ENCODE peak calls at places on chromosomes 5 and 9, in eight cellular contexts. One of them, this sample, is unnamed.

GRCh38 chr5:139287890-139288635 is 5.5 kb upstream of the MATR3 start:
- DNase-seq in left ventricle myocardium inferior: no peak
- DNase-seq in dorsolateral prefrontal cortex: no peak
- DNase-seq in tibial nerve: no peak
- DNase-seq in gastrocnemius medialis: no peak
- DNase-seq in PC-9: peak
- DNase-seq in CD4-positive, alpha-beta memory T cell: no peak
- DNase-seq in aorta: no peak
- DNase-seq in this sample: no peak

GRCh38 chr5:27129926-27130325 is 91.5 kb upstream of the CDH9 start:
- DNase-seq in left ventricle myocardium inferior: no peak
- DNase-seq in dorsolateral prefrontal cortex: no peak
- DNase-seq in tibial nerve: no peak
- DNase-seq in gastrocnemius medialis: no peak
- DNase-seq in PC-9: no peak
- DNase-seq in CD4-positive, alpha-beta memory T cell: no peak
- DNase-seq in aorta: no peak
- DNase-seq in this sample: no peak

GRCh38 chr5:2740051-2740848 is 11.2 kb downstream of the IRX2 start:
- DNase-seq in left ventricle myocardium inferior: no peak
- DNase-seq in dorsolateral prefrontal cortex: no peak
- DNase-seq in tibial nerve: no peak
- DNase-seq in gastrocnemius medialis: no peak
- DNase-seq in PC-9: no peak
- DNase-seq in CD4-positive, alpha-beta memory T cell: no peak
- DNase-seq in aorta: no peak
- DNase-seq in this sample: no peak

GRCh38 chr5:172818081-172818480 is 16.0 kb upstream of the ERGIC1 start:
- DNase-seq in left ventricle myocardium inferior: no peak
- DNase-seq in dorsolateral prefrontal cortex: no peak
- DNase-seq in tibial nerve: no peak
- DNase-seq in gastrocnemius medialis: no peak
- DNase-seq in PC-9: no peak
- DNase-seq in CD4-positive, alpha-beta memory T cell: no peak
- DNase-seq in aorta: peak
- DNase-seq in this sample: no peak

GRCh38 chr5:72383280-72384205 is 63.4 kb downstream of the PTCD2 start:
- DNase-seq in left ventricle myocardium inferior: no peak
- DNase-seq in dorsolateral prefrontal cortex: no peak
- DNase-seq in tibial nerve: no peak
- DNase-seq in gastrocnemius medialis: no peak
- DNase-seq in PC-9: no peak
- DNase-seq in CD4-positive, alpha-beta memory T cell: no peak
- DNase-seq in aorta: no peak
- DNase-seq in this sample: no peak

GRCh38 chr5:142976861-142977260 is 206.7 kb downstream of the ARHGAP26 start:
- DNase-seq in left ventricle myocardium inferior: no peak
- DNase-seq in dorsolateral prefrontal cortex: no peak
- DNase-seq in tibial nerve: no peak
- DNase-seq in gastrocnemius medialis: no peak
- DNase-seq in PC-9: no peak
- DNase-seq in CD4-positive, alpha-beta memory T cell: no peak
- DNase-seq in aorta: no peak
- DNase-seq in this sample: peak

GRCh38 chr9:115132648-115133047 is 14.7 kb upstream of the TNC start:
- DNase-seq in left ventricle myocardium inferior: peak
- DNase-seq in dorsolateral prefrontal cortex: no peak
- DNase-seq in tibial nerve: no peak
- DNase-seq in gastrocnemius medialis: no peak
- DNase-seq in PC-9: no peak
- DNase-seq in CD4-positive, alpha-beta memory T cell: no peak
- DNase-seq in aorta: no peak
- DNase-seq in this sample: peak

GRCh38 chr5:43729846-43730478 is 127.0 kb downstream of the NNT start:
- DNase-seq in left ventricle myocardium inferior: no peak
- DNase-seq in dorsolateral prefrontal cortex: no peak
- DNase-seq in tibial nerve: no peak
- DNase-seq in gastrocnemius medialis: no peak
- DNase-seq in PC-9: no peak
- DNase-seq in CD4-positive, alpha-beta memory T cell: no peak
- DNase-seq in aorta: no peak
- DNase-seq in this sample: no peak

GRCh38 chr9:33209394-33209793 is 30.6 kb upstream of the SPINK4 start:
- DNase-seq in left ventricle myocardium inferior: no peak
- DNase-seq in dorsolateral prefrontal cortex: no peak
- DNase-seq in tibial nerve: no peak
- DNase-seq in gastrocnemius medialis: no peak
- DNase-seq in PC-9: no peak
- DNase-seq in CD4-positive, alpha-beta memory T cell: no peak
- DNase-seq in aorta: no peak
- DNase-seq in this sample: no peak

GRCh38 chr9:121485618-121486531 is 13.8 kb downstream of the GGTA1 start:
- DNase-seq in left ventricle myocardium inferior: no peak
- DNase-seq in dorsolateral prefrontal cortex: no peak
- DNase-seq in tibial nerve: no peak
- DNase-seq in gastrocnemius medialis: no peak
- DNase-seq in PC-9: no peak
- DNase-seq in CD4-positive, alpha-beta memory T cell: no peak
- DNase-seq in aorta: no peak
- DNase-seq in this sample: no peak

GRCh38 chr5:125274938-125275759 is 528.7 kb upstream of the ZNF608 start:
- DNase-seq in left ventricle myocardium inferior: no peak
- DNase-seq in dorsolateral prefrontal cortex: no peak
- DNase-seq in tibial nerve: no peak
- DNase-seq in gastrocnemius medialis: no peak
- DNase-seq in PC-9: no peak
- DNase-seq in CD4-positive, alpha-beta memory T cell: no peak
- DNase-seq in aorta: no peak
- DNase-seq in this sample: no peak

GRCh38 chr5:115465416-115465815 is 79.2 kb downstream of the FEM1C start:
- DNase-seq in left ventricle myocardium inferior: no peak
- DNase-seq in dorsolateral prefrontal cortex: no peak
- DNase-seq in tibial nerve: no peak
- DNase-seq in gastrocnemius medialis: no peak
- DNase-seq in PC-9: peak
- DNase-seq in CD4-positive, alpha-beta memory T cell: no peak
- DNase-seq in aorta: no peak
- DNase-seq in this sample: no peak

GRCh38 chr9:96510258-96510657 is 60.3 kb downstream of the HABP4 start:
- DNase-seq in left ventricle myocardium inferior: no peak
- DNase-seq in dorsolateral prefrontal cortex: no peak
- DNase-seq in tibial nerve: no peak
- DNase-seq in gastrocnemius medialis: no peak
- DNase-seq in PC-9: no peak
- DNase-seq in CD4-positive, alpha-beta memory T cell: no peak
- DNase-seq in aorta: no peak
- DNase-seq in this sample: no peak

GRCh38 chr9:70298245-70298771 is 39.5 kb downstream of the SMC5 start:
- DNase-seq in left ventricle myocardium inferior: no peak
- DNase-seq in dorsolateral prefrontal cortex: no peak
- DNase-seq in tibial nerve: no peak
- DNase-seq in gastrocnemius medialis: no peak
- DNase-seq in PC-9: no peak
- DNase-seq in CD4-positive, alpha-beta memory T cell: no peak
- DNase-seq in aorta: no peak
- DNase-seq in this sample: no peak

GRCh38 chr9:70292253-70292652 is 33.5 kb downstream of the SMC5 start:
- DNase-seq in left ventricle myocardium inferior: no peak
- DNase-seq in dorsolateral prefrontal cortex: no peak
- DNase-seq in tibial nerve: no peak
- DNase-seq in gastrocnemius medialis: no peak
- DNase-seq in PC-9: no peak
- DNase-seq in CD4-positive, alpha-beta memory T cell: no peak
- DNase-seq in aorta: no peak
- DNase-seq in this sample: no peak

GRCh38 chr9:70297141-70297540 is 38.4 kb downstream of the SMC5 start:
- DNase-seq in left ventricle myocardium inferior: no peak
- DNase-seq in dorsolateral prefrontal cortex: no peak
- DNase-seq in tibial nerve: no peak
- DNase-seq in gastrocnemius medialis: no peak
- DNase-seq in PC-9: no peak
- DNase-seq in CD4-positive, alpha-beta memory T cell: no peak
- DNase-seq in aorta: no peak
- DNase-seq in this sample: no peak

GRCh38 chr9:70291446-70291845 is 32.7 kb downstream of the SMC5 start:
- DNase-seq in left ventricle myocardium inferior: no peak
- DNase-seq in dorsolateral prefrontal cortex: no peak
- DNase-seq in tibial nerve: no peak
- DNase-seq in gastrocnemius medialis: no peak
- DNase-seq in PC-9: no peak
- DNase-seq in CD4-positive, alpha-beta memory T cell: no peak
- DNase-seq in aorta: no peak
- DNase-seq in this sample: no peak

DNA sequence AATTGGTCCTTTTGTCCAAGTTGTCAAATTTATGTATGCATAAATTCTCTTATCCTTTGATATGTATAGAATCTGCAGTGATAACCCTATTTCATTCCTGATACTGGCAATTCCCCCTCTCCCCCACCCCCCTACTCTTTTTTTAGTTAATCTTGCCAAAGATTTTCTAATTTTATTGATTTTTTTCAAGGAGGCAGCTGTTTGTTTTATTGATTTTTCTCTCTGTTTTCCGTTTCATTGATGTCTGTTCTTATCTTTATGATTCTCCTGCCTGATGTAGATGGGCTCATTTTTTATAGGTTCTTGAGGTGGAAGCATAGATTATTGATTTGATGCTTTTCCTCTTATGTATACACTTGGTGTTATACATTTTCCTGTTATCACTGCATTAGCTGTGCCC is 34.4 kb downstream of the SMC5 start:
- DNase-seq in left ventricle myocardium inferior: no peak
- DNase-seq in dorsolateral prefrontal cortex: no peak
- DNase-seq in tibial nerve: no peak
- DNase-seq in gastrocnemius medialis: no peak
- DNase-seq in PC-9: no peak
- DNase-seq in CD4-positive, alpha-beta memory T cell: no peak
- DNase-seq in aorta: no peak
- DNase-seq in this sample: no peak
- H3K27ac ChIP-seq in left ventricle myocardium inferior: no peak
- H3K27ac ChIP-seq in dorsolateral prefrontal cortex: no peak
- H3K27ac ChIP-seq in tibial nerve: no peak
- H3K27ac ChIP-seq in gastrocnemius medialis: no peak
- H3K27ac ChIP-seq in PC-9: no peak
- H3K27ac ChIP-seq in CD4-positive, alpha-beta memory T cell: no peak
- H3K27ac ChIP-seq in aorta: no peak
- H3K27ac ChIP-seq in this sample: no peak

GRCh38 chr9:95053611-95054440 is 263.7 kb downstream of the FANCC start:
- DNase-seq in left ventricle myocardium inferior: no peak
- DNase-seq in dorsolateral prefrontal cortex: no peak
- DNase-seq in tibial nerve: no peak
- DNase-seq in gastrocnemius medialis: no peak
- DNase-seq in PC-9: no peak
- DNase-seq in CD4-positive, alpha-beta memory T cell: no peak
- DNase-seq in aorta: no peak
- DNase-seq in this sample: no peak

GRCh38 chr9:95055851-95056551 is 261.5 kb downstream of the FANCC start:
- DNase-seq in left ventricle myocardium inferior: no peak
- DNase-seq in dorsolateral prefrontal cortex: no peak
- DNase-seq in tibial nerve: no peak
- DNase-seq in gastrocnemius medialis: no peak
- DNase-seq in PC-9: no peak
- DNase-seq in CD4-positive, alpha-beta memory T cell: no peak
- DNase-seq in aorta: no peak
- DNase-seq in this sample: peak

GRCh38 chr9:95057121-95057520 is 260.4 kb downstream of the FANCC start:
- DNase-seq in left ventricle myocardium inferior: no peak
- DNase-seq in dorsolateral prefrontal cortex: no peak
- DNase-seq in tibial nerve: no peak
- DNase-seq in gastrocnemius medialis: no peak
- DNase-seq in PC-9: no peak
- DNase-seq in CD4-positive, alpha-beta memory T cell: no peak
- DNase-seq in aorta: no peak
- DNase-seq in this sample: no peak

GRCh38 chr9:95058121-95058785 is 259.3 kb downstream of the FANCC start:
- DNase-seq in left ventricle myocardium inferior: no peak
- DNase-seq in dorsolateral prefrontal cortex: no peak
- DNase-seq in tibial nerve: no peak
- DNase-seq in gastrocnemius medialis: no peak
- DNase-seq in PC-9: no peak
- DNase-seq in CD4-positive, alpha-beta memory T cell: no peak
- DNase-seq in aorta: peak
- DNase-seq in this sample: no peak

GRCh38 chr9:95055337-95055850 is 262.1 kb downstream of the FANCC start:
- DNase-seq in left ventricle myocardium inferior: no peak
- DNase-seq in dorsolateral prefrontal cortex: no peak
- DNase-seq in tibial nerve: no peak
- DNase-seq in gastrocnemius medialis: no peak
- DNase-seq in PC-9: no peak
- DNase-seq in CD4-positive, alpha-beta memory T cell: no peak
- DNase-seq in aorta: no peak
- DNase-seq in this sample: no peak
- H3K4me3 ChIP-seq in left ventricle myocardium inferior: peak
- H3K4me3 ChIP-seq in dorsolateral prefrontal cortex: peak
- H3K4me3 ChIP-seq in tibial nerve: peak
- H3K4me3 ChIP-seq in gastrocnemius medialis: peak
- H3K4me3 ChIP-seq in PC-9: no peak
- H3K4me3 ChIP-seq in CD4-positive, alpha-beta memory T cell: no peak
- H3K4me3 ChIP-seq in aorta: no peak
- H3K4me3 ChIP-seq in this sample: peak

DNA sequence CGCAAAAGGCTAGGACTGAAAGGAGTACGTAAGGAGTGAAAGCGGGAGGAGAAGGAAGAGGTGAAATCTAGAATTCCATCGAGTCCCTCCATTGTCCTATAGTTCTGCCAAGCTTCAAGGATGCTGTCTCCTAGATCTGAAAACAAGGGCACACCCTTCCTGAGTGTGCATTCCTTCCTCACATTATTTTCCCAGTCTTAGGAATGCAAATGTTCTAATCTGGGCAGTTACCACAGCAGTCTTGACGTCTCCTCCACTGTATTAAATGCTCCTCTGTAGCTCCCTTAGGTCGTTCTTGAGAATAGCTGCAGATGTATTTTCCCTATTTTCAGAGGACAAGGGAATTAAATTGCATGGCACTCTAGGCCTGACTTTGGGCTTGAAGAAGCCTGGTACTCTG is 127.6 kb downstream of the SLIT3 start:
- DNase-seq in left ventricle myocardium inferior: no peak
- DNase-seq in dorsolateral prefrontal cortex: no peak
- DNase-seq in tibial nerve: no peak
- DNase-seq in gastrocnemius medialis: no peak
- DNase-seq in PC-9: no peak
- DNase-seq in CD4-positive, alpha-beta memory T cell: no peak
- DNase-seq in aorta: no peak
- DNase-seq in this sample: no peak
- H3K27ac ChIP-seq in left ventricle myocardium inferior: no peak
- H3K27ac ChIP-seq in dorsolateral prefrontal cortex: no peak
- H3K27ac ChIP-seq in tibial nerve: no peak
- H3K27ac ChIP-seq in gastrocnemius medialis: no peak
- H3K27ac ChIP-seq in PC-9: no peak
- H3K27ac ChIP-seq in CD4-positive, alpha-beta memory T cell: no peak
- H3K27ac ChIP-seq in aorta: no peak
- H3K27ac ChIP-seq in this sample: no peak

DNA sequence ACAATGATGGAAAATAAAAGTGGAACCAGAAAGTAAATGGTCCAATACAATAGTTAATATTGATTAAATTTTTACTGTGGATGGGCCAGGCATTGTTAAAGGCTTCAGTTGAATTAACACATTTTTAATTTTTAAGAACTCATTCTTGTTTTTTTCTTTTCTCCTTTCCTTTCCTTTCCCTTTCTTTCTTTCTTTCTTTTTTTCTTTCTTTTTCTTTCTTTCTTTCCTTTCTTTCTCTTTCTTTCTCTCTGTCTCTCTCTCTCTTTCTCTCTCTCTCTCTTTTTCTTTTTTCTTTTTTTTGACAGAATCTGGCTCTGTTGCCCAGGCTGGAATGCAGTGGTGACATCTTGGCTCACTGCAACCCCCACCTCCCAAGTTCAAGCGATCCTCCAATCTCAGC is 13.3 kb upstream of the OTULINL start:
- DNase-seq in left ventricle myocardium inferior: no peak
- DNase-seq in dorsolateral prefrontal cortex: no peak
- DNase-seq in tibial nerve: no peak
- DNase-seq in gastrocnemius medialis: no peak
- DNase-seq in PC-9: no peak
- DNase-seq in CD4-positive, alpha-beta memory T cell: no peak
- DNase-seq in aorta: no peak
- DNase-seq in this sample: no peak
- H3K4me3 ChIP-seq in left ventricle myocardium inferior: no peak
- H3K4me3 ChIP-seq in dorsolateral prefrontal cortex: no peak
- H3K4me3 ChIP-seq in tibial nerve: no peak
- H3K4me3 ChIP-seq in gastrocnemius medialis: no peak
- H3K4me3 ChIP-seq in PC-9: no peak
- H3K4me3 ChIP-seq in CD4-positive, alpha-beta memory T cell: no peak
- H3K4me3 ChIP-seq in aorta: no peak
- H3K4me3 ChIP-seq in this sample: no peak